ENCODE peak calls at places on chromosomes 16 and 17, in four cellular contexts. E, L, P and K are unnamed samples.

GRCh38 chr17:82583720-82584234 is 64.2 kb downstream of the FOXK2 start:
- DNase-seq in E (no peak), L (no peak), P (no peak), K (no peak)

GRCh38 chr16:66228791-66229190 is 137.7 kb upstream of the CDH5 start:
- DNase-seq in E (no peak), L (no peak), P (no peak), K (no peak)

GRCh38 chr17:9971991-9972390 is 66.9 kb upstream of the RCVRN start:
- DNase-seq in E (no peak), L (no peak), P (no peak), K (peak)

GRCh38 chr16:75789237-75789636 is 62.9 kb upstream of the CPHXL start:
- DNase-seq in E (no peak), L (peak), P (peak), K (peak)

GRCh38 chr17:78227455-78227916 is 3.9 kb upstream of the TMEM235 start:
- DNase-seq in E (no peak), L (no peak), P (no peak), K (no peak)

GRCh38 chr17:62703269-62703775 is 75.9 kb downstream of the MRC2 start:
- DNase-seq in E (no peak), L (no peak), P (no peak), K (no peak)

GRCh38 chr16:58339452-58339938 is 44.7 kb upstream of the PRSS54 start:
- DNase-seq in E (peak), L (peak), P (no peak), K (peak)

GRCh38 chr17:28174352-28175046 is 132.0 kb downstream of the NLK start:
- DNase-seq in E (no peak), L (no peak), P (no peak), K (no peak)

GRCh38 chr17:74875155-74875969 is 2.6 kb upstream of the FDXR start:
- DNase-seq in E (no peak), L (no peak), P (peak), K (no peak)

GRCh38 chr17:17177186-17177585 is 28.9 kb downstream of the PLD6 start:
- DNase-seq in E (no peak), L (no peak), P (no peak), K (no peak)

GRCh38 chr16:26969589-26970217 is 97.0 kb upstream of the C16orf82 start:
- DNase-seq in E (no peak), L (no peak), P (no peak), K (no peak)
- TF ChIP-seq FOXJ3 in E (no peak), L (no peak), P (no peak), K (no peak)

DNA sequence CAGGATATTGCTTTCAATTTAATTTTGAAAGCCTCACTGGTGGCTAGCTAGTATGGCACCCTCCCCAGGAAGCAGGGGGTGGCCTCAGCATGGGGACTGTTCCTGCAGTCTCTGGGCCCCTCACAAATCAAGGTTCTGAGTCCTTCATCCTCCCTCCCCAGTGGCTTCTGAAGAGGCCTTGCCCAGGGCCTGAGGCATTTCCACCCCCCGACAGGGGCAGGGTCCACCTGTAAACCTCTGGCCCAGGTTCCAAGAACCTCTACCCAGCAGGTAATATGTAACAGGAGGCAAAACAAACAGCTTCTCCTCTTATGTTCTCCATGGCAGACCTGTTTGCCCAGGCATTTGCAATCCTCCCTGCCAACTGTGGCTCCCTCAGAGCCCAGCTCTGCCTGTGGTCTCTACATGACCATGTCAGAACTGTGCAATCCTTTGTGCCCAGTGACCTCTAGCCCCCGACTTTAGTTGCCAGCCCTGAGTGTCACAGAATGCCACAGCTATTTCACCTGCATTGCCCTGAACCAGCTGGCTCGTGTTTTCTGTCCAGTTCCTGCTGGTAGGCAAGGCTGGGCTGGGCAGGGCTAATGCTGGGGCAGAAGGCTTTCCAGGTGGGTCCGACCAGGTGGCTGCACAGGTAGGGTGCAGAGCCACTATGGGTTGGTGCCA is 14.3 kb downstream of the ACSF2 start:
- DNase-seq in E (no peak), L (peak), P (no peak), K (no peak)
- TF ChIP-seq FOXJ3 in E (no peak), L (no peak), P (no peak), K (no peak)

GRCh38 chr17:33864758-33865229 is 390.3 kb upstream of the CCL2 start:
- DNase-seq in E (no peak), L (no peak), P (no peak), K (peak)
- TF ChIP-seq FOXJ3 in E (no peak), L (no peak), P (no peak), K (peak)

DNA sequence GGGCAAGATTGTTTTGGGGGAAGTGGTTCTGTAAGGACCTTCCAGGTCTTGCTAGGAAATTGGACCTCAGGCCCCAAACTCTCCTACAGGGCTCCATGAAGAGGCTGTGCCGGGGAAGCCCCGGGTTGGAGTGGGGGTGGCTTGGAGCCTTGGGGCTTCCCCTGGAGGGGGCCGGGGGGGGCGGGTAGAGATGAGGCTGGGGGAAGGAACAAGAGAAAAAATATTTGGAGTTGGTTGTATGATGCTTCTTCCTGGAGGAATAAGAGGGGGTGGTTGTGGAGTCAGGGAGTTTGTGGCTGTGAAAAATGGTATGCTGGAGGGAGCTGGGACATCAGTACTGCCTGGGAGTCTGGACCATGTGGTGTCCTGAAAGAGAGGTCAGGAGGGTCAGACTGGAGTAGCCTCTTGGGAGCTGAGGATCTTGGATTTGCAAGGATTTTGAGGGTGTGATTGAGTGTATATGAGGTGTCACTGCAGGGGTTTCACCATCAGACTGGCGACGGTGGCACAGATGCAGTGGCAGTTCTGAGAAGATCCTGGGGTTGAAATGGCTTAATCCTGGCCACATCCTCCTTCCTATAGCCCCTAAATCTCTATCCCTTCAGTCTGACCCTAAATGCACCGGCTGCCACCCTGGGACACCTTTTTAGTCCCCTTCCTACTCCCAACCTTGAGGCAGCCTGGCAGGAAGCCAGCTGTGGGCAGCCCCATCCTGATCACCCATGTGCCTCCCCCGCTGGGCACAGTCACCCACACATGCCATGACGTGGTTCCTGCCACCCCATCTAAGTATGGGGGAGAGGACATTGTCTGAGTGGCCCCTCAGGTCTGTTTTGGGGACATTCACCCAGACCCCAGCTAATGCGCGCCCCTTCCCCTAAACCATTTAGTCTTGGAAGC is 10.9 kb downstream of the RARA start:
- DNase-seq in E (no peak), L (no peak), P (no peak), K (peak)
- TF ChIP-seq FOXJ3 in E (no peak), L (no peak), P (no peak), K (no peak)

GRCh38 chr16:10123141-10123540 is 59.1 kb downstream of the GRIN2A start:
- DNase-seq in E (no peak), L (no peak), P (no peak), K (no peak)
- TF ChIP-seq FOXJ3 in E (no peak), L (no peak), P (no peak), K (no peak)

GRCh38 chr16:74742051-74742481 is 32.6 kb downstream of the FA2H start:
- DNase-seq in E (no peak), L (no peak), P (no peak), K (no peak)
- TF ChIP-seq FOXJ3 in E (no peak), L (no peak), P (no peak), K (no peak)

DNA sequence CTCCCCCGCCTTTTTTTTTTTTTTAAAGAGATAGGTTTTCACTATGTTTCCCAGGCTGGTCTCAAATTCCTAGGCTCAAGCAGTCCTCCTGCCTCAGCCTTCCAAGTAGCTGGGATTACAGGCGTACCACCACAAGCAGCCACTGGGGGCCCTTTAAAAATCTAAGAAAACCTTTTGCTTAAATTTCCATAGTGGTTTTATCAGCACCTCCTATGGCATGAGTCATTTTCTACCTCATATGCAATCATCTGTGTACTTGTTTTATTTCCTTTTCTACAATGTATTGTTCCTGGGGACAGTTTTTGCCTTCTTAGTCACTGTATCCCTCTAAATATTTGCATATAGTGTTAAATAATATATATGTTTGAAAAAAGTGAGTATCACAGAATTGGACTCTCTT is 29.2 kb downstream of the GNA13 start:
- DNase-seq in E (peak), L (peak), P (peak), K (peak)
- TF ChIP-seq FOXJ3 in E (no peak), L (no peak), P (no peak), K (no peak)

GRCh38 chr17:57697197-57697596 is 47.9 kb downstream of the CCDC182 start:
- DNase-seq in E (no peak), L (no peak), P (no peak), K (no peak)
- TF ChIP-seq FOXJ3 in E (no peak), L (no peak), P (no peak), K (no peak)